ENCODE peak calls at places on chromosomes 7 and 10, in eight cellular contexts. W is esophagus squamous epithelium; V is CD4-positive, CD25-positive, alpha-beta regulatory T cell; F is brain microvascular endothelial cell; T is neuronal stem cell; E is HL-60; A is A673; P is mammary epithelial cell. G is an unnamed sample.

GRCh38 chr10:120607016-120607709 is 150.1 kb downstream of the PLPP4 start:
- DNase-seq in W (no peak), V (no peak), F (peak), T (no peak), E (no peak), A (no peak), P (peak), G (no peak)

GRCh38 chr7:87797798-87798403 is 78.3 kb downstream of the SLC25A40 start:
- DNase-seq in W (no peak), V (no peak), F (peak), T (peak), E (peak), A (peak), P (peak), G (peak)

GRCh38 chr10:123393170-123393569 is 239.0 kb downstream of the BUB3 start:
- DNase-seq in W (no peak), V (no peak), F (no peak), T (no peak), E (no peak), A (no peak), P (no peak), G (no peak)

GRCh38 chr7:4792537-4793126 is 17.2 kb downstream of the AP5Z1 start:
- DNase-seq in W (no peak), V (no peak), F (no peak), T (peak), E (no peak), A (no peak), P (no peak), G (no peak)

GRCh38 chr7:71694678-71695077 is 562.7 kb downstream of the GALNT17 start:
- DNase-seq in W (no peak), V (no peak), F (no peak), T (no peak), E (no peak), A (no peak), P (no peak), G (no peak)

GRCh38 chr7:100397336-100398081 is 24.2 kb downstream of the PILRA start:
- DNase-seq in W (no peak), V (no peak), F (no peak), T (no peak), E (no peak), A (no peak), P (no peak), G (no peak)

GRCh38 chr10:132757171-132757570 is 28.8 kb downstream of the NKX6-2 start:
- DNase-seq in W (no peak), V (no peak), F (no peak), T (no peak), E (no peak), A (no peak), P (no peak), G (no peak)

GRCh38 chr7:151408839-151409554 is 841 bp downstream of the WDR86 start:
- DNase-seq in W (no peak), V (no peak), F (no peak), T (no peak), E (peak), A (no peak), P (no peak), G (no peak)

GRCh38 chr10:77251297-77252013 is 386.2 kb downstream of the KCNMA1 start:
- DNase-seq in W (no peak), V (no peak), F (peak), T (peak), E (peak), A (no peak), P (peak), G (no peak)

GRCh38 chr10:110488124-110488681 is 9.5 kb upstream of the DUSP5 start:
- DNase-seq in W (no peak), V (no peak), F (peak), T (no peak), E (no peak), A (no peak), P (no peak), G (no peak)

GRCh38 chr7:106196460-106197021 is 84.4 kb upstream of the SYPL1 start:
- DNase-seq in W (no peak), V (no peak), F (no peak), T (no peak), E (no peak), A (no peak), P (no peak), G (no peak)

GRCh38 chr10:44955408-44956070 is 4.1 kb upstream of the RASSF4 start:
- DNase-seq in W (no peak), V (no peak), F (no peak), T (no peak), E (no peak), A (no peak), P (no peak), G (no peak)

GRCh38 chr7:34991938-34992840 is 45.1 kb downstream of the DPY19L1 start:
- DNase-seq in W (no peak), V (peak), F (peak), T (no peak), E (no peak), A (peak), P (peak), G (no peak)

GRCh38 chr10:62050941-62051433 is 149.5 kb downstream of the ARID5B start:
- DNase-seq in W (no peak), V (peak), F (peak), T (no peak), E (no peak), A (peak), P (peak), G (no peak)

GRCh38 chr10:25078659-25079429 is 62.4 kb downstream of the THNSL1 start:
- DNase-seq in W (no peak), V (no peak), F (no peak), T (no peak), E (no peak), A (no peak), P (no peak), G (no peak)

GRCh38 chr7:19397917-19398316 is 252.7 kb upstream of the FERD3L start:
- DNase-seq in W (no peak), V (no peak), F (peak), T (no peak), E (peak), A (no peak), P (peak), G (no peak)

GRCh38 chr7:30510124-30511074 is 5.8 kb upstream of the GGCT start:
- DNase-seq in W (no peak), V (no peak), F (no peak), T (no peak), E (peak), A (peak), P (peak), G (no peak)

GRCh38 chr7:157609516-157609915 is 272.7 kb downstream of the DNAJB6 start:
- DNase-seq in W (no peak), V (no peak), F (no peak), T (no peak), E (no peak), A (no peak), P (no peak), G (no peak)

GRCh38 chr10:63363951-63364350 is 101.8 kb downstream of the JMJD1C start:
- DNase-seq in W (no peak), V (no peak), F (no peak), T (no peak), E (no peak), A (no peak), P (no peak), G (no peak)

GRCh38 chr7:20249924-20250323 is 32.7 kb upstream of the MACC1 start:
- DNase-seq in W (no peak), V (no peak), F (no peak), T (no peak), E (no peak), A (peak), P (no peak), G (no peak)

GRCh38 chr10:44300666-44301649 is 83.9 kb downstream of the CXCL12 start:
- DNase-seq in W (no peak), V (no peak), F (peak), T (no peak), E (no peak), A (no peak), P (peak), G (no peak)

GRCh38 chr7:132430041-132430440 is 146.2 kb downstream of the PLXNA4 start:
- DNase-seq in W (no peak), V (no peak), F (no peak), T (no peak), E (no peak), A (no peak), P (no peak), G (no peak)

GRCh38 chr7:149302865-149303264 is 40.9 kb downstream of the ZNF783 start:
- DNase-seq in W (no peak), V (no peak), F (no peak), T (no peak), E (no peak), A (no peak), P (no peak), G (no peak)

GRCh38 chr10:128070721-128071416 is 55.4 kb downstream of the MKI67 start:
- DNase-seq in W (no peak), V (no peak), F (no peak), T (no peak), E (no peak), A (no peak), P (no peak), G (no peak)

GRCh38 chr10:76911184-76911583 is 726.4 kb downstream of the KCNMA1 start:
- DNase-seq in W (no peak), V (no peak), F (no peak), T (no peak), E (no peak), A (no peak), P (no peak), G (no peak)

GRCh38 chr7:2660359-2661095 is 27.5 kb upstream of the AMZ1 start:
- DNase-seq in W (no peak), V (no peak), F (no peak), T (no peak), E (no peak), A (peak), P (no peak), G (no peak)

GRCh38 chr10:109931153-109931552 is 7.8 kb upstream of the XPNPEP1 start:
- DNase-seq in W (no peak), V (no peak), F (no peak), T (no peak), E (peak), A (no peak), P (no peak), G (no peak)

GRCh38 chr7:29193316-29194205 is 1.0 kb upstream of the CHN2 start:
- DNase-seq in W (no peak), V (no peak), F (no peak), T (peak), E (no peak), A (peak), P (no peak), G (no peak)

GRCh38 chr7:16433568-16434122 is 12.3 kb upstream of the CRPPA start:
- DNase-seq in W (no peak), V (no peak), F (no peak), T (no peak), E (no peak), A (no peak), P (no peak), G (no peak)

GRCh38 chr7:50653116-50653854 is 88.1 kb upstream of the DDC start:
- DNase-seq in W (no peak), V (no peak), F (peak), T (no peak), E (peak), A (no peak), P (no peak), G (no peak)

GRCh38 chr7:82605247-82605864 is 161.8 kb upstream of the CACNA2D1 start:
- DNase-seq in W (no peak), V (no peak), F (peak), T (peak), E (peak), A (peak), P (peak), G (peak)

GRCh38 chr7:54788664-54789063 is 29.7 kb upstream of the SEC61G start:
- DNase-seq in W (no peak), V (no peak), F (peak), T (peak), E (peak), A (peak), P (peak), G (peak)

GRCh38 chr7:27735165-27735564 is 4.8 kb upstream of the TAX1BP1 start:
- DNase-seq in W (no peak), V (no peak), F (no peak), T (no peak), E (no peak), A (no peak), P (no peak), G (no peak)

GRCh38 chr7:107813524-107813923 is 10.5 kb upstream of the SLC26A3 start:
- DNase-seq in W (no peak), V (no peak), F (no peak), T (no peak), E (no peak), A (no peak), P (no peak), G (no peak)

GRCh38 chr7:98556288-98556687 is 60.8 kb upstream of the NPTX2 start:
- DNase-seq in W (no peak), V (no peak), F (no peak), T (no peak), E (no peak), A (no peak), P (no peak), G (no peak)

GRCh38 chr7:45187946-45188411 is 30.4 kb downstream of the RAMP3 start:
- DNase-seq in W (no peak), V (no peak), F (no peak), T (no peak), E (no peak), A (no peak), P (no peak), G (no peak)

GRCh38 chr10:29881811-29882210 is 177.6 kb downstream of the JCAD start:
- DNase-seq in W (no peak), V (no peak), F (no peak), T (no peak), E (no peak), A (no peak), P (no peak), G (no peak)
- H3K27ac ChIP-seq in W (peak), V (no peak), F (no peak), T (no peak), E (no peak), A (no peak), P (no peak), G (no peak)

DNA sequence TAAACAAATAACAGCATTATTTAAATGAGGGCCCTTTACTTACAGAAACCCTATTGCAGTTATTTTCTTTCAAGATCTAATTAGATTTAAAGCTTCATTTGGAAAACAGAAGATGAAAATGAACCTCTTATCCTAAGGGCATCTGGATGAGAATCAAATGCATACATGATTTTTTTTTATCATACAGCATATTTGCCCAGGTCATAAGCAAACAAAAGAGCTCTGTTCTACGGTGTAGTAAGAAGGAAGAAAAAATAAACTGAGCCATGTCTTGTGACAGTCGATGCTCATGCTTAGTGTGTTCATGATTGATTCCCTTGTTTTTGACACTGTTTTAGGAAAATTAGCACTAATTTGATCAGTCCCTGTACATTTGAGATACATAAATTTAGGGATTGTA is 202.6 kb upstream of the RNF32 start:
- DNase-seq in W (no peak), V (no peak), F (no peak), T (no peak), E (no peak), A (no peak), P (no peak), G (no peak)
- H3K27ac ChIP-seq in W (no peak), V (no peak), F (no peak), T (no peak), E (no peak), A (no peak), P (no peak), G (no peak)

GRCh38 chr10:1504940-1505339 is 232.4 kb downstream of the ADARB2 start:
- DNase-seq in W (no peak), V (no peak), F (no peak), T (no peak), E (no peak), A (no peak), P (no peak), G (no peak)
- H3K27ac ChIP-seq in W (no peak), V (no peak), F (no peak), T (no peak), E (no peak), A (no peak), P (no peak), G (no peak)

GRCh38 chr7:142772051-142772450 is 1.3 kb downstream of the PRSS2 start:
- DNase-seq in W (no peak), V (no peak), F (no peak), T (no peak), E (no peak), A (no peak), P (no peak), G (no peak)
- H3K27ac ChIP-seq in W (no peak), V (no peak), F (no peak), T (no peak), E (no peak), A (no peak), P (no peak), G (no peak)

DNA sequence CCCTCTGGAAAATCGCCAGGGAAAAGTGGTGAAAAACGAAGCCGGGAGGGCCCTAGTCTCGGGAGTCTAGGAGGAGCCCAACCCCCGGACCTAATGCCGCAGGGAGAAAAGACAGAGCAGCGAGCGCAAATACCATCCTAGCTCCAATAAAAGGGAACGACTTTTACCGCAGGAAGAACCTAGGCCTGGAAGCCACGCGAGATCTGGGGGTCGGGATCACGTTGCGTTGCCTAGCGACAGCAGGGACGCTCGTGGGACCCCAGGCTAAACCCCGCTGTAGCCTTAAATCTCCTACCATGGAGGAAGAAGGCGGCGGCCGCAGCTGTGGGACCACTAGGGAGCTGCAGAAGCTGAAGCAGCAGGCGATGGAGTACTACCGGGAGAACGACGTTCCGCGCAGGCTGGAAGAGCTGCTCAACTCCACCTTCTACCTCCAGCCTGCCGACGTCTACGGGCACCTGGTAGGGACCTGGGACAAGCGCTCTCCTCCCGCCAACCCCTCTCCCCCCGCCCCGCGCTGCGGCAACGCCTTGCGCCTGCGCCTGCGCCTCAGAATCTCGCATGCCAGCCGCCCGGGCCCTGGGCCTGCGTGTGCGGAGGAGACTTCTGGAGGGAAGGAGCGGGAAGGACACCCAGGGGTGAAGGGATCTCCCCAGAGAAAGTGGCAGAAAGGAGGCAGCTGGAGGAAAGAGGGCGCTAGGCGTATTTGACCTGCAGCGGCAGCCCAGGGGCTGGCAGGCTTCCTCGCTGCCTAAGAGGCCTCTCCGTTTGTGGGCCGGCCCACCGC is at the start of gene ENO4:
- DNase-seq in W (no peak), V (peak), F (peak), T (peak), E (no peak), A (peak), P (peak), G (peak)
- H3K27ac ChIP-seq in W (peak), V (peak), F (no peak), T (peak), E (no peak), A (peak), P (peak), G (no peak)

DNA sequence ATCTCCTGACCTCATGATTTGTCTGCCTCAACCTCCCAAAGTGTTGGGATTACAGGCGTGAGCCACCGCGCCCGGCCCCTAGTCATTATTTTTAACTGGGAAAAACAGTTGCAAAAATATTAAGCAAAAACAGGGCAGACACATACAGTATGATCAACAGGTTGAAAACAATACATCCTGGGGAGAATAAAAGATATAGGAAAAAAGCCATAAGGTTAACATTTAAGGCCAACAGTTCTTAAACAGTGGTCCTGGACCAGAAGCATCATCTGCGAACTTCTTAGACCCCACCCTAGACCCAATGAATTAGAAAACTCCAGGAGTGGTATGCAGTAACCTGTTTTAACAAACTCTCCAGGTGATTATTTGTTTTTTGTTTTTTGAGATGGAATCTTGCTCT is 6.5 kb downstream of the UBE2H start:
- DNase-seq in W (no peak), V (no peak), F (no peak), T (no peak), E (no peak), A (no peak), P (no peak), G (no peak)
- H3K27ac ChIP-seq in W (no peak), V (no peak), F (no peak), T (no peak), E (no peak), A (no peak), P (no peak), G (no peak)

GRCh38 chr10:88676283-88677060 is 12.2 kb downstream of the LIPF start:
- DNase-seq in W (no peak), V (no peak), F (no peak), T (no peak), E (no peak), A (no peak), P (no peak), G (no peak)

GRCh38 chr10:88668465-88668864 is 4.2 kb downstream of the LIPF start:
- DNase-seq in W (no peak), V (no peak), F (no peak), T (no peak), E (no peak), A (no peak), P (no peak), G (no peak)

GRCh38 chr10:88672041-88672440 is 7.8 kb downstream of the LIPF start:
- DNase-seq in W (no peak), V (no peak), F (no peak), T (peak), E (no peak), A (no peak), P (no peak), G (no peak)

DNA sequence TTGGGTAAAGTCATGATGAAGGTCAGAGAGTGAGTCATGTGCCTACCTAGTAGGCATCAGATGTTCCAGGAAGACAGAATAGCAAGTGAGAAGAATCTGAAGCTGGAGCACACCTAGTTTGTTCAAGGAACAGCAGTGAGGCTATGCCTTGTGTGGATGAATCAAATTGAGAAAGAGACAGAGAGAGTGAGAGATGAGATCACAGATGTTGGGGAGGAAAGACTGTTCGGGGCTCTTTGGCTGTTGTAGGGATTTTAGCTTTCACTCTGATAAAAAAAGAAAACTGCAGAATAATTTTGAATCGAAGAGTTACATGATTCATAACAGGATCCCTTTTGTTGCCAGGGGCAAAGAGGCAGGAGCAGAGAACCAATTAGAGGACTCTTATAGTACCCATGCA is 6.3 kb downstream of the LIPF start:
- DNase-seq in W (no peak), V (no peak), F (no peak), T (no peak), E (no peak), A (no peak), P (no peak), G (no peak)
- H3K27ac ChIP-seq in W (no peak), V (no peak), F (no peak), T (no peak), E (no peak), A (no peak), P (no peak), G (no peak)